ENCODE peak calls at places on chromosomes 13 and 19, in four cellular contexts. M is GM12878, D is HEK293T, J is HepG2. U is an unnamed sample.

GRCh38 chr19:14375055-14375581 is 6.1 kb upstream of the ADGRE5 start:
- DNase-seq in D (no peak), M (no peak), J (no peak), U (no peak)

GRCh38 chr19:7851623-7852500 is 21.8 kb downstream of the EVI5L start:
- DNase-seq in M (no peak), J (no peak), D (no peak), U (no peak)

GRCh38 chr13:110965038-110965754 is 50.3 kb upstream of the ANKRD10 start:
- DNase-seq in D (no peak), J (peak), M (peak), U (peak)

GRCh38 chr13:42002066-42002465 is 41.2 kb upstream of the VWA8 start:
- DNase-seq in D (no peak), J (no peak), M (no peak), U (no peak)

GRCh38 chr19:7295912-7296486 is 1.8 kb upstream of the INSR start:
- DNase-seq in J (peak), D (no peak), M (no peak), U (no peak)

GRCh38 chr13:112525306-112525945 is 62.5 kb downstream of the TUBGCP3 start:
- DNase-seq in M (no peak), D (no peak), J (no peak), U (no peak)

GRCh38 chr13:23758783-23759527 is 130.2 kb downstream of the MIPEP start:
- DNase-seq in M (no peak), D (no peak), J (no peak), U (no peak)

GRCh38 chr13:85729296-85729695 is 69.9 kb downstream of the SLITRK6 start:
- DNase-seq in J (no peak), D (no peak), M (no peak), U (no peak)

GRCh38 chr19:16463341-16463990 is 8.3 kb downstream of the EPS15L1 start:
- DNase-seq in D (no peak), M (no peak), J (no peak), U (no peak)

GRCh38 chr13:32428581-32429072 is 697 bp upstream of the N4BP2L1 start:
- DNase-seq in J (no peak), M (no peak), D (no peak), U (no peak)

GRCh38 chr13:62193919-62194318 is 778.3 kb upstream of the PCDH20 start:
- DNase-seq in J (no peak), M (no peak), D (no peak), U (no peak)

GRCh38 chr13:44079413-44080205 is 199.9 kb downstream of the LACC1 start:
- DNase-seq in D (no peak), J (no peak), M (no peak), U (no peak)

GRCh38 chr13:108734676-108735075 is 105.3 kb downstream of the MYO16 start:
- DNase-seq in M (no peak), J (no peak), D (no peak), U (peak)

GRCh38 chr13:41900918-41901317 is 60.0 kb downstream of the VWA8 start:
- DNase-seq in M (no peak), D (no peak), J (peak), U (no peak)

GRCh38 chr19:18477042-18477760 is 39.3 kb upstream of the ISYNA1 start:
- DNase-seq in D (no peak), M (no peak), J (no peak), U (peak)

GRCh38 chr13:23321534-23322241 is 111.8 kb downstream of the SACS start:
- DNase-seq in M (peak), J (peak), D (no peak), U (no peak)

GRCh38 chr19:18099623-18099995 is 2.0 kb downstream of the MAST3 start:
- DNase-seq in J (no peak), M (no peak), D (no peak), U (no peak)

GRCh38 chr13:98202026-98202425 is 25.0 kb upstream of the RNF113B start:
- DNase-seq in J (peak), D (no peak), M (peak), U (no peak)

GRCh38 chr13:44867825-44868224 is 121.4 kb downstream of the NUFIP1 start:
- DNase-seq in D (no peak), M (no peak), J (no peak), U (no peak)

GRCh38 chr19:11204076-11204602 is 6.8 kb upstream of the KANK2 start:
- DNase-seq in J (no peak), M (no peak), D (no peak), U (no peak)

GRCh38 chr13:21822029-21822428 is 151.2 kb downstream of the FGF9 start:
- DNase-seq in J (no peak), D (no peak), M (no peak), U (no peak)

GRCh38 chr13:76225815-76226489 is 589.8 kb downstream of the LMO7 start:
- DNase-seq in M (no peak), D (no peak), J (no peak), U (no peak)

DNA sequence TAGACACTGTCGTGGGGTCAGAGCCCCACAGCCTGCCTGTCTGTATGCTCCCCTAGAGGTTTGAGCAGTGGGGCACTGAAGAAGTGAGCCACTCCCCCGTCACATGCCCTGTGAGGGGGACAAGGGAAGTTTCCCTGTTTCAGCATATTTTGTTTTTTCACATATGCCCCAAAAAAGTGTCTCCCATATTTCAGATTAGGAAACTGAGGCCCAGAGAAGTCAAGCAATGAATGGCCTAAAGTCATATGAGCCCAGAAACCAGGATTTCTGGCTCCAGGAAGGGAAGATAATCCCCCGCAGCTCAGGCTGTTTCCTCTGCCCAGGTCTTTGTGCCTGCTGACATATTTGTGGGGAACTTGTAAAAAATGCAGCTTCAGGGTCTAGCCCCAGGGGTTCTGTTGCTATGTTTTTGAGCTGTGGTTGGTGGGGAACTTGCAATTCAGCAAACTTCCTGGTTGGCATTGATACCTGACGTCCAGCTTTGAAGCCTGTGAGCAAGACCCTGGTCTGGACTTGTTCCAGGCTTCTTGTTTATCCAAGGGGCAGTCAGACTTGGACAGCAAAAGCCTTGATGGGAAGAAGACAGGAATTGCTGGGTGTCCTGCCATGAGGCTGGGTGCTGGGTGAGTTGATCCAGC is 9.5 kb downstream of the RASL11A start:
- DNase-seq in M (no peak), J (no peak), D (no peak), U (no peak)
- TF ChIP-seq FOXK2 in M (no peak), J (no peak), D (no peak), U (no peak)

DNA sequence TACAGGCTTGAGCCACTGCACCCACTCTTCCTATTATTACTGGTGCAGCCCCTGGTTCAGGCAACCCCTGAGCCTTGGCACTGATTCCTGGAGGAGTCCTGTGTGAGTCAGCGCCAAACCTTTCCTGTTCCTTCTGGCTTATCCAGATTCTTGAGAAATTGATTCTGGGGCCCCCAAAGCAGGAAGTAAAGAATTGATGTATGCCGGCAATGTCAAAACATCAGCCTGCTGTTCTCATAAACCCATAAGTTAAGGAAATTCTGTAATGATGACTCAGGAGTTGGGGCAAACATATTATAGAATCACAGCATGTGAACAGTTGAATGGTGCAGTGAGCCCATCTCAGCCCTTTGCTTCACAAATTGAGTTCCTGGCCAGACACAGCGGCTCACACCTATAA is 1.4 kb upstream of the OR7G3 start:
- DNase-seq in M (no peak), J (no peak), D (no peak), U (no peak)
- TF ChIP-seq FOXK2 in M (no peak), J (no peak), D (no peak), U (no peak)

GRCh38 chr19:51198641-51199040 is 26.2 kb upstream of the CD33 start:
- DNase-seq in D (no peak), M (no peak), J (no peak), U (no peak)

GRCh38 chr19:51194527-51195315 is 30.2 kb upstream of the CD33 start:
- DNase-seq in J (no peak), D (no peak), M (peak), U (no peak)

GRCh38 chr19:51195616-51196015 is 29.3 kb upstream of the CD33 start:
- DNase-seq in D (no peak), M (no peak), J (no peak), U (no peak)

GRCh38 chr19:51195316-51195586 is 29.6 kb upstream of the CD33 start:
- DNase-seq in M (no peak), J (no peak), D (no peak), U (no peak)

GRCh38 chr19:51196181-51196580 is 28.7 kb upstream of the CD33 start:
- DNase-seq in M (no peak), J (no peak), D (no peak), U (no peak)
- TF ChIP-seq FOXK2 in M (no peak), J (no peak), D (no peak), U (no peak)

GRCh38 chr13:27617801-27618411 is 2.4 kb downstream of the LNX2 start:
- DNase-seq in D (no peak), M (no peak), J (no peak), U (no peak)
- TF ChIP-seq FOXK2 in D (no peak), M (no peak), J (no peak), U (no peak)

GRCh38 chr13:25659091-25659502 is 287.3 kb downstream of the ATP8A2 start:
- DNase-seq in J (no peak), M (no peak), D (peak), U (no peak)
- TF ChIP-seq FOXK2 in J (no peak), M (no peak), D (no peak), U (no peak)

GRCh38 chr13:36736119-36736726 is 62.4 kb downstream of the SERTM1 start:
- DNase-seq in M (no peak), D (peak), J (peak), U (peak)
- TF ChIP-seq FOXK2 in M (no peak), D (no peak), J (no peak), U (no peak)